ENCODE peak calls at places on chromosomes 11 and 22, in four cellular contexts. One of them, this sample, is unnamed.

GRCh38 chr11:35725880-35726279 is 63.3 kb downstream of the TRIM44 start:
- DNase-seq in stimulated activated CD4-positive, alpha-beta T cell treated with anti-CD3 and anti-CD28 coated beads, Interleukin-12 subunit alpha, Interleukin-12 subunit beta, amount 100 ng/mL, for 4 hours: no peak
- DNase-seq in CD8-positive, alpha-beta T cell: no peak
- DNase-seq in AG09309: no peak
- DNase-seq in this sample: no peak

GRCh38 chr11:113831314-113831713 is 44.1 kb downstream of the USP28 start:
- DNase-seq in stimulated activated CD4-positive, alpha-beta T cell treated with anti-CD3 and anti-CD28 coated beads, Interleukin-12 subunit alpha, Interleukin-12 subunit beta, amount 100 ng/mL, for 4 hours: no peak
- DNase-seq in CD8-positive, alpha-beta T cell: no peak
- DNase-seq in AG09309: no peak
- DNase-seq in this sample: no peak

GRCh38 chr11:86172894-86173293 is 71.7 kb upstream of the EED start:
- DNase-seq in stimulated activated CD4-positive, alpha-beta T cell treated with anti-CD3 and anti-CD28 coated beads, Interleukin-12 subunit alpha, Interleukin-12 subunit beta, amount 100 ng/mL, for 4 hours: no peak
- DNase-seq in CD8-positive, alpha-beta T cell: no peak
- DNase-seq in AG09309: no peak
- DNase-seq in this sample: no peak

GRCh38 chr22:20602589-20603164 is 95.3 kb downstream of the MED15 start:
- DNase-seq in stimulated activated CD4-positive, alpha-beta T cell treated with anti-CD3 and anti-CD28 coated beads, Interleukin-12 subunit alpha, Interleukin-12 subunit beta, amount 100 ng/mL, for 4 hours: no peak
- DNase-seq in CD8-positive, alpha-beta T cell: no peak
- DNase-seq in AG09309: no peak
- DNase-seq in this sample: no peak

GRCh38 chr11:64723907-64724862 is 1.2 kb upstream of the NRXN2 start:
- DNase-seq in stimulated activated CD4-positive, alpha-beta T cell treated with anti-CD3 and anti-CD28 coated beads, Interleukin-12 subunit alpha, Interleukin-12 subunit beta, amount 100 ng/mL, for 4 hours: no peak
- DNase-seq in CD8-positive, alpha-beta T cell: no peak
- DNase-seq in AG09309: no peak
- DNase-seq in this sample: no peak

GRCh38 chr11:12287374-12288211 is 89.8 kb upstream of the PARVA start:
- DNase-seq in stimulated activated CD4-positive, alpha-beta T cell treated with anti-CD3 and anti-CD28 coated beads, Interleukin-12 subunit alpha, Interleukin-12 subunit beta, amount 100 ng/mL, for 4 hours: no peak
- DNase-seq in CD8-positive, alpha-beta T cell: no peak
- DNase-seq in AG09309: peak
- DNase-seq in this sample: no peak

GRCh38 chr11:126152586-126152985 is 58.9 kb downstream of the RPUSD4 start:
- DNase-seq in stimulated activated CD4-positive, alpha-beta T cell treated with anti-CD3 and anti-CD28 coated beads, Interleukin-12 subunit alpha, Interleukin-12 subunit beta, amount 100 ng/mL, for 4 hours: no peak
- DNase-seq in CD8-positive, alpha-beta T cell: no peak
- DNase-seq in AG09309: no peak
- DNase-seq in this sample: no peak

GRCh38 chr11:42524534-42525227 is 787.1 kb upstream of the API5 start:
- DNase-seq in stimulated activated CD4-positive, alpha-beta T cell treated with anti-CD3 and anti-CD28 coated beads, Interleukin-12 subunit alpha, Interleukin-12 subunit beta, amount 100 ng/mL, for 4 hours: no peak
- DNase-seq in CD8-positive, alpha-beta T cell: no peak
- DNase-seq in AG09309: no peak
- DNase-seq in this sample: peak

GRCh38 chr11:107969219-107969618 is 39.5 kb upstream of the CUL5 start:
- DNase-seq in stimulated activated CD4-positive, alpha-beta T cell treated with anti-CD3 and anti-CD28 coated beads, Interleukin-12 subunit alpha, Interleukin-12 subunit beta, amount 100 ng/mL, for 4 hours: no peak
- DNase-seq in CD8-positive, alpha-beta T cell: no peak
- DNase-seq in AG09309: no peak
- DNase-seq in this sample: no peak

GRCh38 chr11:12818333-12819015 is 144.3 kb downstream of the TEAD1 start:
- DNase-seq in stimulated activated CD4-positive, alpha-beta T cell treated with anti-CD3 and anti-CD28 coated beads, Interleukin-12 subunit alpha, Interleukin-12 subunit beta, amount 100 ng/mL, for 4 hours: no peak
- DNase-seq in CD8-positive, alpha-beta T cell: no peak
- DNase-seq in AG09309: peak
- DNase-seq in this sample: no peak

This sample was measured in stimulated activated naive B cell treated with anti-CD40 and anti-IgM and Interleukin-4, amounts not matched to agents 10 μg/mL and 1 μg/mL and 100 μg/mL, for 72 hours.